ENCODE peak calls at places on chromosomes 6 and 20, in six cellular contexts. F, S, K, T, B and Z are unnamed samples.

GRCh38 chr6:28566527-28567252 is 41.0 kb downstream of the GPX5 start:
- DNase-seq in T (no peak), B (no peak), K (no peak), F (no peak), S (no peak), Z (no peak)

GRCh38 chr6:50990750-50991446 is 172.2 kb downstream of the TFAP2B start:
- DNase-seq in S (no peak), K (no peak), B (no peak), F (no peak), T (no peak), Z (no peak)

GRCh38 chr6:157912326-157912725 is 69.3 kb upstream of the SYNJ2 start:
- DNase-seq in B (peak), T (no peak), F (peak), S (no peak), K (no peak), Z (no peak)

GRCh38 chr20:6053776-6054688 is at the start of gene LRRN4:
- DNase-seq in B (peak), S (peak), F (peak), K (peak), T (no peak), Z (peak)

GRCh38 chr20:62359491-62360121 is 7.5 kb downstream of the LAMA5 start:
- DNase-seq in T (no peak), B (peak), K (no peak), F (no peak), S (peak), Z (peak)

GRCh38 chr6:11798096-11798495 is 19.5 kb upstream of the ADTRP start:
- DNase-seq in B (no peak), T (no peak), S (no peak), F (no peak), K (no peak), Z (no peak)

GRCh38 chr20:22248052-22248667 is 336.2 kb downstream of the FOXA2 start:
- DNase-seq in K (peak), T (peak), B (peak), F (no peak), S (no peak), Z (no peak)

GRCh38 chr6:122289721-122290501 is 109.5 kb upstream of the HSF2 start:
- DNase-seq in F (peak), T (no peak), B (peak), K (no peak), S (peak), Z (no peak)

GRCh38 chr6:48151142-48151541 is 40.1 kb upstream of the PTCHD4 start:
- DNase-seq in T (no peak), F (no peak), S (no peak), K (no peak), B (no peak), Z (no peak)

GRCh38 chr6:8743146-8743745 is 307.9 kb upstream of the SLC35B3 start:
- DNase-seq in K (no peak), B (peak), T (no peak), S (no peak), F (no peak), Z (no peak)

GRCh38 chr6:21873562-21873961 is 280.0 kb downstream of the SOX4 start:
- DNase-seq in F (peak), T (no peak), K (no peak), B (no peak), S (no peak), Z (no peak)

GRCh38 chr20:50981714-50982048 is 23.1 kb downstream of the MOCS3 start:
- DNase-seq in S (no peak), F (no peak), K (no peak), T (no peak), B (no peak), Z (no peak)

GRCh38 chr6:146950351-146950835 is 253.8 kb upstream of the STXBP5 start:
- DNase-seq in K (no peak), T (no peak), S (peak), B (peak), F (peak), Z (no peak)

GRCh38 chr6:89776583-89777233 is 42.9 kb downstream of the MDN1 start:
- DNase-seq in K (no peak), F (no peak), S (no peak), B (no peak), T (no peak), Z (no peak)

GRCh38 chr6:20058912-20059311 is 153.4 kb downstream of the MBOAT1 start:
- DNase-seq in K (no peak), T (no peak), S (no peak), B (no peak), F (no peak), Z (no peak)

GRCh38 chr20:25016471-25016870 is 23.9 kb upstream of the APMAP start:
- DNase-seq in F (no peak), K (no peak), S (no peak), T (no peak), B (no peak), Z (no peak)

GRCh38 chr6:36323062-36323461 is 13.6 kb downstream of the BNIP5 start:
- DNase-seq in T (peak), S (peak), B (no peak), F (no peak), K (no peak), Z (no peak)

GRCh38 chr6:154258064-154258757 is 98.4 kb downstream of the IPCEF1 start:
- DNase-seq in F (no peak), K (no peak), S (no peak), T (no peak), B (peak), Z (no peak)

GRCh38 chr6:88442731-88443130 is 276.6 kb upstream of the CNR1 start:
- DNase-seq in B (no peak), S (no peak), T (no peak), F (no peak), K (no peak), Z (no peak)

GRCh38 chr6:38792356-38792755 is 77.2 kb downstream of the DNAH8 start:
- DNase-seq in T (no peak), S (no peak), F (no peak), K (no peak), B (peak), Z (no peak)

GRCh38 chr20:53829706-53830521 is 236.3 kb upstream of the ZNF217 start:
- DNase-seq in K (no peak), F (peak), B (peak), S (peak), T (no peak), Z (no peak)

GRCh38 chr6:131858765-131859490 is 51.1 kb downstream of the ENPP1 start:
- DNase-seq in S (peak), B (no peak), F (peak), T (no peak), K (no peak), Z (no peak)

GRCh38 chr6:158894192-158894591 is 75.0 kb upstream of the EZR start:
- DNase-seq in S (peak), K (no peak), F (peak), B (peak), T (peak), Z (peak)

GRCh38 chr6:47047097-47047478 is 5.0 kb upstream of the ADGRF1 start:
- DNase-seq in F (no peak), B (no peak), K (no peak), T (no peak), S (no peak), Z (no peak)

DNA sequence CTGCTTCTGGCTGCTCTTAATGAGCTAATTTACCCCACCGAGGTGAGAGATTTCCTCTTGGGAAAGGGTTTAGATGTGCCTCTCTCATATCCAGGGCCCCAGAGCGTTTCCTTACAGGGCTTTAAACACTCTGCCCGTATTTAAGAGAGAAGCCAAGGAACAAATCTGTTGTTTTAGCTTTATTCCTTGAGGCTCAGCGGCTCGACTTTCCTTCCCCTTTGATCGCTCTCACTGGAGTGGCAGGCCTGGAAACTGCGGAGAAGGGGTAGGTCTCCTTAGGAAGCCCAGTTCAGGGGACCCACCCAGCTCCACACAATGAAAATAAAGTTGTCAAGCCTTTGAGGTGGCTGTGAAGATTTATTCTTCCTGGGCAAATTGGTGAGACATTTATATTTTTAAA is 132.0 kb upstream of the JAG1 start:
- DNase-seq in T (no peak), F (no peak), K (no peak), B (no peak), S (no peak), Z (no peak)
- H4K91ac ChIP-seq in T (no peak), F (no peak), K (no peak), B (no peak), S (no peak), Z (no peak)

DNA sequence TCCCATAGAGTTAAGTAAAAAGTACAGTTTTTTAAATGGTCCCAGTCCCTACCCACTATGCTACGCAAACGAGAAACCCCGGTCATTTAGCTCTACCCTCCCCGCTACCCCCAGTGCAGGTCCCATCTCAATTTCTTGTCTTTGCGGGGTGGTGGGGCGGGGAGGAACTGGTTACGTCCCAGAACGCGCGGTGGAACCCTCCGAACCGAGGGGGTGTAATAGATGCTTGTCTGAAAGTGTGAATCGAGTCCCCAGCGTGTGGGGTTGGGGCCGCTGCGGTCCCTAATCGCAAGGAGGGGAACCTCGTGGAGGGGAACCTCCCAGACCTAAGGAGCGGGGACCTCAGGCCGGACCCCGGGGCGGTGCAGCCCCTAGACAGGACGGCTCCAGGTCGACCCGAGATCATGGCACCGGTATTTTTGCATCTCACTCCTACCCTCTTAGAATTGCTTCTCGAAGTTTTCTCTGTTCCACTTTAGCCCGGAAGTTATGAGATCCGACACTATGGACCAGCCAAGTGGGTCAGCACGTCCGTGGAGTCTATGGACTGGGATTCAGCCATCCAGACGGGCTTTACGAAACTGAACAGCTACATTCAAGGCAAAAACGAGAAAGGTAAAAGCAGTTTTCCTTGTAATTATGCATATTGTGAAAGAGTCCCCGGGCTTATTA is 779 bp downstream of the HEBP2 start:
- DNase-seq in K (peak), T (no peak), F (no peak), B (peak), S (peak), Z (no peak)
- H3K18ac ChIP-seq in K (no peak), T (peak), F (peak), B (peak), S (peak), Z (peak)

GRCh38 chr20:58747400-58747672 is 54.7 kb downstream of the NPEPL1 start:
- DNase-seq in T (no peak), K (no peak), S (no peak), F (no peak), B (no peak), Z (no peak)

GRCh38 chr20:58748628-58749027 is 56.0 kb downstream of the NPEPL1 start:
- DNase-seq in F (no peak), K (no peak), S (no peak), T (no peak), B (no peak), Z (no peak)

GRCh38 chr20:58745391-58745790 is 52.8 kb downstream of the NPEPL1 start:
- DNase-seq in F (no peak), B (no peak), T (no peak), K (no peak), S (no peak), Z (no peak)

GRCh38 chr20:58749098-58749766 is 56.6 kb downstream of the NPEPL1 start:
- DNase-seq in T (no peak), B (no peak), F (no peak), S (no peak), K (no peak), Z (no peak)

GRCh38 chr20:58746551-58747399 is 54.2 kb downstream of the NPEPL1 start:
- DNase-seq in T (no peak), K (no peak), F (no peak), B (no peak), S (no peak), Z (no peak)
- H4K91ac ChIP-seq in T (no peak), K (no peak), F (no peak), B (no peak), S (no peak), Z (no peak)

DNA sequence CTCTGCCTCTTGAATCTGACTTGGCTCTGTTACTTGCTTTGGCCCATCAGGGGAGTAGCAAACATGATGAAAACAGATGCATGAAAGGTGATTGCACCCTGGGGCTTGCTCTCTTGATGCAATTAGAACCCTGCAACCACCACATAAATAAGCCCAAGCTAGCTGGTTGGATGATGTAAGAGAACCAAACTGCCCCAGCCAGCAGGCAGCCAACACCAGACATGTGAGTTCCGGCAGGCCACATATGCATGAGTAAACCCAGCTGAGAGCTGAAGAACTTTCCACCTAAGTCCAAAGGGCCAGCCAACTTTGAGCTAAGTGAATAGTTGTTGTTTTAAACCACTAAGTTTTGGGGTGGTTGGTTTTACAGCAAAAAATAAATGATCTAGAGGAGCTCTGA is 268.4 kb downstream of the FARS2 start:
- DNase-seq in F (no peak), S (no peak), K (no peak), T (no peak), B (no peak), Z (no peak)
- H3K18ac ChIP-seq in F (no peak), S (no peak), K (no peak), T (no peak), B (no peak), Z (no peak)

DNA sequence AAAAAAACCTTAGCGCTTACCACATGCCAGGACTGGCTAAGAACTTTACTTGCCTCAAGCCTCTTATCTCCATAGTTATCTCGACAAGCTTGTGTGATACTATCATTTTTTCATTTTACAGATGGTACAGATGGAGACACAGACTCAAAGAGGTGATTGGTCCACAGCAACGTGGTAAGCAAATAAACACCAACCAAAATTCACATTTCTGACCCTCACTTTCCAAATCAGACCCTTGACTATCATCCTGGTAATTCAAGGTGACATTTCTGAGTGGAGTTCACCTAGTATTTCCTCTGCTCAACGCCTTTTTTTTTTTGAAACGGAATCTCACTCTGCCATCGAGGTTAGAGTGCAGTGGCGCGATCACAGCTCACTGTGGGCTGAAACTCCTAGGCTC is 25.9 kb upstream of the ILRUN start:
- DNase-seq in T (no peak), B (peak), K (no peak), F (no peak), S (no peak), Z (no peak)
- H4K91ac ChIP-seq in T (no peak), B (no peak), K (no peak), F (no peak), S (no peak), Z (no peak)

GRCh38 chr6:151390276-151391020 is 911 bp downstream of the ZBTB2 start:
- DNase-seq in S (peak), B (peak), F (peak), T (peak), K (peak), Z (peak)
- H3K18ac ChIP-seq in S (peak), B (peak), F (peak), T (peak), K (peak), Z (peak)

DNA sequence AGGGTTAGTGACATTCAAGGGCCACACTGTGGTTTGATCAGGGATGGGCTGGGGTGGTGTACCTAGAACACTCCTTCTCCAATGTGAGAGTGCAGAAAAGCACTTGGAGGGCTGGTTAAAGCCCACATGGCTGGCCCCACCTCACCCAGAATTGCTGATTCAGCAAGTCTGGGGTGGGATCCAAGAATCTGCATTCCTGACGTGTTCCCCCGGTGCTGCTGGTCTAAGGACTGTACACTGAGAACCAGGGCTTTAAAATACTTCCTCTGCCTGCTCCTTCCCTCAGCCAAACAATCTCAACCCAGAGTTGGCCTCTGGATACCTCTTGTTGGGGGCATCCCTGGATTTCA is 13.4 kb upstream of the OCSTAMP start:
- DNase-seq in T (no peak), F (no peak), K (no peak), B (peak), S (no peak), Z (no peak)
- H4K91ac ChIP-seq in T (no peak), F (no peak), K (no peak), B (peak), S (no peak), Z (no peak)

DNA sequence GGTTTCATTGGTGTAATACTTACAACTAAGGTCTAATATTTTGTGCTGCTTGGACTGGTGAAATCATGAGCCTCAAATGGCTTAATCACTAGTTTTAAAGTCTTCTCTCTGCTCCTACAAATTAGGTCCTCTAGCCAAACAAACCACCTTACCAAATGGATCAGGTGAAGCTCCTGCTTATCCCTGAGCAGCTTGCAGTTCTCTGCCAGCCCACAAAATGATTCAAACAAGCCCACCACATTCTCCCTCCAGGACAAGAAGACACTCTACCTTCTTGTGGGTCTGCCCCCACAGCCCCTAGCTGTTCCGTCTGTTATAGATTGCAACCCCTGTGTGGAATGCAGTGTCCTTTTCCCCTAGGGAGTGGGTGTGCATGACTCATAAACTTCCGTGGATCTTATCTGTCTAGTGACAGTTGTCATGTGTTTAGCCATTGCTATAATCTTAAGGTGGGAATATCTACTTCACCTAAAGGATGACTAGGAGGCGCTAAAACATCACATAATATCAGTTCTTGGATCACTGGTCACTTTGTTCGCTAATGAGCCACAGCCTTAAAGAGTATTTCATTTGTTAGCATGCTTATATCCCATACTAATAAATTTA is 940.5 kb upstream of the MANEA start:
- DNase-seq in B (peak), K (peak), F (peak), T (peak), S (peak), Z (peak)
- H3K18ac ChIP-seq in B (no peak), K (no peak), F (no peak), T (no peak), S (no peak), Z (no peak)

DNA sequence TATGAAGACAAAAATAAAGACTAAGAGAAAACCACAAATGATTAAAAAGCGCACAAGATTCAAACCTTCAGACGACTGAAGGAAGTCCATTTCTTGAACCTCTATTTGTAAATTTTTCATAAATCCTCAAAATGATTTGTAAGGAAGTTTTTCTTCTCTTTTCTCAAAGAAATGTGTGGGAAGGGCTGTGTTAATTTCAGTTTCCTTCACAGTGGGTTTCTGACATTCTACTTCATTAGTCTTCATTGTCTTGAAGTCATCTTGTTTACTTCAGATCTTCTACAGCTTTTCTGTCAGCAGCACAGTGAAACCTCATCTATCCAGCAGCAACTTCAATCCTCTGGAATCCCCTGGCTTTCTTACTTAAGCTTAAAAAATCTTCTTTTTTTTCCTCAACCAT is 87.6 kb upstream of the MYLIP start:
- DNase-seq in B (no peak), S (no peak), T (no peak), K (no peak), F (no peak), Z (no peak)
- H4K91ac ChIP-seq in B (no peak), S (no peak), T (no peak), K (no peak), F (no peak), Z (no peak)